ENCODE peak calls at places on chromosomes 3 and 15, in five cellular contexts. S is A549, I is HepG2, T is GM12878, P is endothelial cell of umbilical vein. V is an unnamed sample.

GRCh38 chr3:167882057-167882667 is 146.6 kb downstream of the SERPINI1 start:
- DNase-seq in S (peak), I (peak), T (no peak), P (peak), V (peak)

GRCh38 chr3:4139462-4140140 is 163.6 kb upstream of the SETMAR start:
- DNase-seq in S (peak), I (peak), T (no peak), P (no peak), V (no peak)

GRCh38 chr3:157920804-157921203 is 185.4 kb downstream of the SHOX2 start:
- DNase-seq in S (no peak), I (no peak), T (no peak), P (no peak), V (no peak)

GRCh38 chr15:21260966-21261395 is 179.3 kb downstream of the POTEB3 start:
- DNase-seq in S (peak), I (no peak), T (no peak), P (no peak), V (no peak)

GRCh38 chr15:90306560-90306959 is 41.1 kb downstream of the NGRN start:
- DNase-seq in S (no peak), I (no peak), T (peak), P (no peak), V (peak)

GRCh38 chr3:60839242-60839641 is 412.0 kb downstream of the FHIT start:
- DNase-seq in S (peak), I (no peak), T (no peak), P (no peak), V (peak)

GRCh38 chr15:90142216-90143175 is 40.2 kb upstream of the IDH2 start:
- DNase-seq in S (no peak), I (no peak), T (no peak), P (no peak), V (peak)

GRCh38 chr3:113212155-113212844 is 943 bp downstream of the BOC start:
- DNase-seq in S (peak), I (no peak), T (no peak), P (peak), V (peak)

GRCh38 chr15:32119694-32120330 is 89.5 kb downstream of the CHRNA7 start:
- DNase-seq in S (no peak), I (no peak), T (no peak), P (no peak), V (no peak)

DNA sequence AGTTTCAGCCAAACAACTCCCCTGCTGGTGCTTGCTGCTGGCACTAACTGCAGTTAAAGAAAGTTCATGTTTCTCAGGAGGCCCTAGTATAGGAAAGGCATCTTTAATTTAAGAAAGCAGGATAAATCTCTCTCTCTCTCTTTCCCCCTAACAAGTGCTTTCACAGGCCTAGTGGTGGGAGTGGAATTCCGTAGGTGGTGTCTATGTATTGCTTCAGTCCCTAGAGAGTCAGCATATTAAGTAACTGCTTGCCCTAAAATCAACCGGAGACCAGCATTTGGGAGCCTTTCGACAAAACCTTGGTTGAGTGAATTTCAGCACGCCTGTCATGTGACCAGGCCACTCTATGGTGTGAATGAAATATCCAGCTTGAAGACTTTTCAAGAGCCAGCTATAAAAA is 169.2 kb upstream of the TGFBR2 start:
- DNase-seq in S (no peak), I (no peak), T (no peak), P (no peak), V (peak)
- TF ChIP-seq CTCF in S (no peak), I (no peak), T (no peak), P (no peak), V (no peak)

GRCh38 chr3:188294823-188295487 is 141.0 kb downstream of the LPP start:
- DNase-seq in S (peak), I (peak), T (no peak), P (peak), V (no peak)
- TF ChIP-seq MYC in S (no peak), I (peak), T (no peak), P (no peak), V (no peak)

GRCh38 chr15:99425666-99426301 is 140.0 kb upstream of the MEF2A start:
- DNase-seq in S (peak), I (no peak), T (no peak), P (peak), V (no peak)
- TF ChIP-seq CTCF in S (no peak), I (peak), T (no peak), P (no peak), V (no peak)

DNA sequence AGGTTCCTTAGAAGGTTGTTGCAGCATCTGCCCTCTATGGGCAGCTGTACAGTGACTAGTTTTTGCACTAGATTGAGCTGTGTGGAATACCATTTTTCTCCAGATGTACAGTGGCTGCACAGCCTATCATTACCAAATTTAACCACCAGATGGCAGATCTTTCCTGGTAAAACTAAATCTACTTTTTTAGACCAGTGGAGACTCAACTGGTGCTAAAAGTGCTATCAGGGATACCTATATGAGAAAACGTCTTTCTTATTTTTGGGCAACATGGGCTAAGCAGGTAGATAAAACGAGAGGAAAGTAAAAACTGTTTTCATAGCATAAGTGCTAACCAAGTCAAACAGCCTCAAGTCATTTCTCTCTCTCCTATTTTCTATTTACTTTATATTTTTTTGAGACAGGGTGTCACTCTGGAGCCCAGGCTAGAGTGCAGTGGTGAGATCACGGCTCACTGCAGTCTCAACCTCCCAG is 21.2 kb downstream of the IGSF10 start:
- DNase-seq in S (peak), I (peak), T (no peak), P (peak), V (peak)
- TF ChIP-seq MYC in S (no peak), I (no peak), T (no peak), P (no peak), V (no peak)

DNA sequence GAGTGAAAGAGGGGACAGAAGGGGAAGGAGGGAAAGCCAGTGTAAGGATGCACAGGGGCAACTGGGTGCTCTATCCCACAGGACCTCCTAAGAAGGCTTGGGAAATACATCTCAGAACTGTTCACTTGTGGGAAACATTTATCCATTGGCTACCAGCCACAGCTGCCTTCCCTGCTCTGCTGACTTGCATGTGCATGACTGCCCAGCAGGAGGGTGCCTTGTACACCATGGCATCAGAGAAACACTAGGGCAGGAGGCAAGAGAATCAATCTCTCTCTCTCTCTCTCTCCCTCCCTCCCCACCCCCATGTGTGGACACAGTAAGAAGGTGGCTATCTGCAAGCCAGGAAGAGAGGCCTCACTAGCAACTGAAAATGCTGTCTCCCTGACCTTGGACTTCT is 62.9 kb upstream of the ZBTB38 start:
- DNase-seq in S (peak), I (peak), T (no peak), P (peak), V (peak)
- TF ChIP-seq CTCF in S (no peak), I (peak), T (peak), P (peak), V (no peak)

V was measured in NB4.